ENCODE peak calls at places on chromosomes 6 and 20, in four cellular contexts. One of them, this sample, is unnamed.

GRCh38 chr20:5919634-5920544 is 30.4 kb downstream of the TRMT6 start:
- DNase-seq in right cardiac atrium: no peak
- DNase-seq in OCI-LY7: no peak
- DNase-seq in K562: no peak
- DNase-seq in this sample: no peak

GRCh38 chr6:166006593-166007301 is 160.9 kb downstream of the TBXT start:
- DNase-seq in right cardiac atrium: no peak
- DNase-seq in K562: no peak
- DNase-seq in OCI-LY7: no peak
- DNase-seq in this sample: no peak

GRCh38 chr6:84371681-84372080 is 144.2 kb upstream of the CEP162 start:
- DNase-seq in right cardiac atrium: no peak
- DNase-seq in OCI-LY7: no peak
- DNase-seq in K562: no peak
- DNase-seq in this sample: no peak

GRCh38 chr20:3843490-3843889 is 3.1 kb upstream of the MAVS start:
- DNase-seq in right cardiac atrium: no peak
- DNase-seq in K562: peak
- DNase-seq in OCI-LY7: no peak
- DNase-seq in this sample: no peak

GRCh38 chr20:46308258-46309157 is at the start of gene CDH22:
- DNase-seq in K562: peak
- DNase-seq in OCI-LY7: peak
- DNase-seq in right cardiac atrium: peak
- DNase-seq in this sample: no peak

GRCh38 chr6:167485186-167485978 is 160.5 kb downstream of the TTLL2 start:
- DNase-seq in OCI-LY7: no peak
- DNase-seq in right cardiac atrium: peak
- DNase-seq in K562: peak
- DNase-seq in this sample: no peak

GRCh38 chr6:35602133-35602946 is 86.4 kb downstream of the FKBP5 start:
- DNase-seq in right cardiac atrium: no peak
- DNase-seq in OCI-LY7: no peak
- DNase-seq in K562: no peak
- DNase-seq in this sample: no peak

GRCh38 chr6:167501831-167502385 is 177.0 kb downstream of the TTLL2 start:
- DNase-seq in OCI-LY7: no peak
- DNase-seq in K562: peak
- DNase-seq in right cardiac atrium: no peak
- DNase-seq in this sample: peak

GRCh38 chr20:35021063-35021462 is 65.4 kb downstream of the MYH7B start:
- DNase-seq in K562: no peak
- DNase-seq in OCI-LY7: no peak
- DNase-seq in right cardiac atrium: no peak
- DNase-seq in this sample: no peak

GRCh38 chr6:166575190-166575589 is 11.3 kb downstream of the RAMACL start:
- DNase-seq in K562: no peak
- DNase-seq in right cardiac atrium: no peak
- DNase-seq in OCI-LY7: no peak
- DNase-seq in this sample: no peak

GRCh38 chr6:149064026-149065017 is 253.2 kb upstream of the TAB2 start:
- DNase-seq in OCI-LY7: no peak
- DNase-seq in K562: no peak
- DNase-seq in right cardiac atrium: peak
- DNase-seq in this sample: no peak

GRCh38 chr6:28296520-28297060 is 15.2 kb downstream of the PGBD1 start:
- DNase-seq in K562: no peak
- DNase-seq in right cardiac atrium: no peak
- DNase-seq in OCI-LY7: no peak
- DNase-seq in this sample: no peak

GRCh38 chr6:35484921-35485392 is 11.9 kb downstream of the TEAD3 start:
- DNase-seq in K562: peak
- DNase-seq in OCI-LY7: no peak
- DNase-seq in right cardiac atrium: no peak
- DNase-seq in this sample: no peak

GRCh38 chr6:7813704-7814103 is 87.8 kb downstream of the BMP6 start:
- DNase-seq in K562: peak
- DNase-seq in right cardiac atrium: no peak
- DNase-seq in OCI-LY7: no peak
- DNase-seq in this sample: no peak

GRCh38 chr6:70103798-70104197 is 199.1 kb downstream of the COL9A1 start:
- DNase-seq in OCI-LY7: peak
- DNase-seq in right cardiac atrium: no peak
- DNase-seq in K562: peak
- DNase-seq in this sample: no peak

GRCh38 chr6:104710543-104711335 is 149.0 kb downstream of the HACE1 start:
- DNase-seq in K562: no peak
- DNase-seq in right cardiac atrium: no peak
- DNase-seq in OCI-LY7: no peak
- DNase-seq in this sample: no peak

GRCh38 chr6:148548065-148548748 is 198.6 kb upstream of the UST start:
- DNase-seq in OCI-LY7: no peak
- DNase-seq in right cardiac atrium: peak
- DNase-seq in K562: no peak
- DNase-seq in this sample: no peak

GRCh38 chr6:52183131-52183530 is 3.0 kb upstream of the IL17A start:
- DNase-seq in right cardiac atrium: no peak
- DNase-seq in K562: no peak
- DNase-seq in OCI-LY7: no peak
- DNase-seq in this sample: no peak

GRCh38 chr6:158797331-158798202 is 21.6 kb downstream of the EZR start:
- DNase-seq in OCI-LY7: no peak
- DNase-seq in K562: no peak
- DNase-seq in right cardiac atrium: peak
- DNase-seq in this sample: no peak

GRCh38 chr6:3884007-3884745 is 35.0 kb downstream of the FAM50B start:
- DNase-seq in right cardiac atrium: no peak
- DNase-seq in K562: no peak
- DNase-seq in OCI-LY7: no peak
- DNase-seq in this sample: no peak

GRCh38 chr6:167860546-167861226 is 34.0 kb downstream of the AFDN start:
- DNase-seq in K562: no peak
- DNase-seq in OCI-LY7: peak
- DNase-seq in right cardiac atrium: no peak
- DNase-seq in this sample: no peak

GRCh38 chr20:3172933-3173581 is at the start of gene LZTS3:
- DNase-seq in OCI-LY7: peak
- DNase-seq in right cardiac atrium: peak
- DNase-seq in K562: peak
- DNase-seq in this sample: no peak

GRCh38 chr20:2331092-2331491 is 35.3 kb downstream of the TGM3 start:
- DNase-seq in K562: no peak
- DNase-seq in OCI-LY7: no peak
- DNase-seq in right cardiac atrium: no peak
- DNase-seq in this sample: no peak

GRCh38 chr6:86192123-86192522 is 549.4 kb upstream of the SYNCRIP start:
- DNase-seq in right cardiac atrium: no peak
- DNase-seq in OCI-LY7: peak
- DNase-seq in K562: peak
- DNase-seq in this sample: no peak

GRCh38 chr6:6125495-6125894 is 118.8 kb upstream of the NRN1 start:
- DNase-seq in K562: no peak
- DNase-seq in OCI-LY7: no peak
- DNase-seq in right cardiac atrium: no peak
- DNase-seq in this sample: no peak

GRCh38 chr6:39343461-39343870 is 21.0 kb upstream of the KCNK16 start:
- DNase-seq in right cardiac atrium: peak
- DNase-seq in OCI-LY7: no peak
- DNase-seq in K562: no peak
- DNase-seq in this sample: no peak

GRCh38 chr6:16671302-16672289 is 89.7 kb downstream of the ATXN1 start:
- DNase-seq in OCI-LY7: no peak
- DNase-seq in K562: no peak
- DNase-seq in right cardiac atrium: no peak
- DNase-seq in this sample: no peak

GRCh38 chr6:36851149-36851614 is 11.9 kb upstream of the CPNE5 start:
- DNase-seq in K562: peak
- DNase-seq in right cardiac atrium: no peak
- DNase-seq in OCI-LY7: peak
- DNase-seq in this sample: no peak

GRCh38 chr20:38651154-38651553 is 49.5 kb downstream of the ARHGAP40 start:
- DNase-seq in K562: no peak
- DNase-seq in OCI-LY7: no peak
- DNase-seq in right cardiac atrium: no peak
- DNase-seq in this sample: no peak

GRCh38 chr6:355809-356208 is 35.7 kb upstream of the IRF4 start:
- DNase-seq in OCI-LY7: peak
- DNase-seq in right cardiac atrium: no peak
- DNase-seq in K562: no peak
- DNase-seq in this sample: no peak

GRCh38 chr6:54910326-54910952 is 63.9 kb downstream of the FAM83B start:
- DNase-seq in right cardiac atrium: no peak
- DNase-seq in OCI-LY7: no peak
- DNase-seq in K562: no peak
- DNase-seq in this sample: no peak

GRCh38 chr6:161744211-161745067 is 470.6 kb upstream of the AGPAT4 start:
- DNase-seq in OCI-LY7: no peak
- DNase-seq in right cardiac atrium: no peak
- DNase-seq in K562: no peak
- DNase-seq in this sample: no peak

GRCh38 chr20:62363920-62364851 is 2.9 kb downstream of the LAMA5 start:
- DNase-seq in right cardiac atrium: peak
- DNase-seq in K562: no peak
- DNase-seq in OCI-LY7: no peak
- DNase-seq in this sample: no peak

GRCh38 chr6:2630362-2630761 is 120.4 kb downstream of the MYLK4 start:
- DNase-seq in right cardiac atrium: no peak
- DNase-seq in K562: peak
- DNase-seq in OCI-LY7: no peak
- DNase-seq in this sample: peak

GRCh38 chr6:152669894-152670293 is 27.8 kb upstream of the MYCT1 start:
- DNase-seq in K562: no peak
- DNase-seq in OCI-LY7: peak
- DNase-seq in right cardiac atrium: no peak
- DNase-seq in this sample: no peak

GRCh38 chr6:19731286-19731685 is 105.9 kb upstream of the ID4 start:
- DNase-seq in K562: no peak
- DNase-seq in OCI-LY7: no peak
- DNase-seq in right cardiac atrium: no peak
- DNase-seq in this sample: no peak

GRCh38 chr6:48184644-48185043 is 73.6 kb upstream of the PTCHD4 start:
- DNase-seq in right cardiac atrium: no peak
- DNase-seq in OCI-LY7: no peak
- DNase-seq in K562: no peak
- DNase-seq in this sample: no peak

DNA sequence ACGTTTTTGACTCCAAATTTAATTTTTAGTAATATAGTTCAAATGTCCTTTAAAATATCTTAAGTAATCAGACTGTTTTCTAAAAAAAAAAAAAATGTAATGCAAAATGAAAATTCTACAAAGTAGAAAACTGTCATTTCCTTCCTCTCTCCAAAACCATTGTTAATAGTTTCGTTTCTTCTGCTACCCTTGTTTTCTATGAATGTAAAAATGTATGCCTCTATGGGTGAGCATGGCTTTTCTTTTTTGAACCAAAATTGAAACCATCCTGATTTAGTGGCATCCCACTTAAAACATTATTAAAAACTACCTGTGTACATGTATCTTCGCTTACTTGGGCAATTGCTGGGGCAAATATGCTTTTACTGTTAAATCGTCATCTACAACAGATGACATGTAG is 65.0 kb downstream of the UTRN start:
- DNase-seq in OCI-LY7: peak
- DNase-seq in K562: no peak
- DNase-seq in right cardiac atrium: no peak
- DNase-seq in this sample: no peak
- H3K27ac ChIP-seq in OCI-LY7: peak
- H3K27ac ChIP-seq in K562: peak
- H3K27ac ChIP-seq in right cardiac atrium: no peak
- H3K27ac ChIP-seq in this sample: peak

GRCh38 chr6:105831321-105831720 is 254.8 kb upstream of the PRDM1 start:
- DNase-seq in OCI-LY7: peak
- DNase-seq in K562: no peak
- DNase-seq in right cardiac atrium: no peak
- DNase-seq in this sample: no peak
- H3K27ac ChIP-seq in OCI-LY7: no peak
- H3K27ac ChIP-seq in K562: no peak
- H3K27ac ChIP-seq in right cardiac atrium: no peak
- H3K27ac ChIP-seq in this sample: no peak

GRCh38 chr20:50799890-50800550 is 5.2 kb downstream of the BCAS4 start:
- DNase-seq in K562: no peak
- DNase-seq in OCI-LY7: peak
- DNase-seq in right cardiac atrium: no peak
- DNase-seq in this sample: no peak

GRCh38 chr20:50798650-50799049 is 3.8 kb downstream of the BCAS4 start:
- DNase-seq in right cardiac atrium: no peak
- DNase-seq in K562: peak
- DNase-seq in OCI-LY7: peak
- DNase-seq in this sample: no peak

GRCh38 chr20:50797142-50797541 is 2.3 kb downstream of the BCAS4 start:
- DNase-seq in right cardiac atrium: no peak
- DNase-seq in K562: no peak
- DNase-seq in OCI-LY7: no peak
- DNase-seq in this sample: no peak

GRCh38 chr20:50801747-50802125 is 6.9 kb downstream of the BCAS4 start:
- DNase-seq in right cardiac atrium: no peak
- DNase-seq in K562: no peak
- DNase-seq in OCI-LY7: peak
- DNase-seq in this sample: no peak

GRCh38 chr20:50799176-50799889 is 4.5 kb downstream of the BCAS4 start:
- DNase-seq in right cardiac atrium: no peak
- DNase-seq in K562: peak
- DNase-seq in OCI-LY7: no peak
- DNase-seq in this sample: no peak
- H3K27ac ChIP-seq in right cardiac atrium: no peak
- H3K27ac ChIP-seq in K562: no peak
- H3K27ac ChIP-seq in OCI-LY7: peak
- H3K27ac ChIP-seq in this sample: no peak

DNA sequence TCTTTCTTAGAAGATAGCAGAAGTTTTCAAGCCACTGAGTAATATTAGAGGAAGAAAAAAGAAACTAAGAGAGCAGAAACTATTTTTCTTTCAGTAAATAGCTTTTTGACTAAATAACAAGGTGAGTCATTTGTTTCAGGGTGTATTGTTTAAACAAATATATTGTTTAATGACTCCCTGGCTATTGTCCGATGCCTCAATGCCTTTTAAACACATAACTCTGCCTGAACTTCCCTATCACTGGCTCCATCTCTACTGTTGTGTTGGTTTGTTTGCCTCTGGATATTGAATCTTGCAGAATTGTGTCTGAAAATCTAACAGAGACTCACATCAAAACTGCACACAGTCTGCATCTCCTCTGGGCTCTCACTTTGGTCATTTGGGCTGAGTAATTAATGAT is 19.6 kb upstream of the CLIC5 start:
- DNase-seq in OCI-LY7: no peak
- DNase-seq in K562: no peak
- DNase-seq in right cardiac atrium: no peak
- DNase-seq in this sample: no peak
- H3K27ac ChIP-seq in OCI-LY7: no peak
- H3K27ac ChIP-seq in K562: no peak
- H3K27ac ChIP-seq in right cardiac atrium: no peak
- H3K27ac ChIP-seq in this sample: no peak